ENCODE peak calls at places on chromosomes 12 and 14, in seven cellular contexts. V, W, H, F, O, B and U are unnamed samples.

GRCh38 chr14:21109377-21110260 is 8.8 kb downstream of the TMEM253 start:
- DNase-seq in V (no peak), W (no peak), H (no peak), F (no peak), O (peak), B (no peak), U (no peak)

GRCh38 chr14:79281244-79282199 is 929.8 kb downstream of the DIO2 start:
- DNase-seq in V (no peak), W (no peak), H (no peak), F (no peak), O (no peak), B (no peak), U (no peak)

GRCh38 chr14:99277534-99277933 is 5.5 kb upstream of the BCL11B start:
- DNase-seq in V (no peak), W (no peak), H (no peak), F (no peak), O (no peak), B (no peak), U (no peak)

GRCh38 chr12:6952860-6953416 is 1.8 kb downstream of the PTPN6 start:
- DNase-seq in V (no peak), W (no peak), H (no peak), F (no peak), O (no peak), B (no peak), U (no peak)

GRCh38 chr12:21526053-21526452 is at the start of gene SPX:
- DNase-seq in V (no peak), W (no peak), H (no peak), F (no peak), O (no peak), B (peak), U (no peak)

GRCh38 chr12:28034271-28034670 is 61.7 kb upstream of the PTHLH start:
- DNase-seq in V (no peak), W (no peak), H (no peak), F (no peak), O (no peak), B (no peak), U (no peak)

GRCh38 chr12:4366090-4366489 is 13.4 kb downstream of the FGF23 start:
- DNase-seq in V (no peak), W (no peak), H (no peak), F (no peak), O (no peak), B (no peak), U (no peak)

GRCh38 chr14:96424104-96424989 is 32.4 kb downstream of the AK7 start:
- DNase-seq in V (peak), W (peak), H (peak), F (no peak), O (no peak), B (peak), U (peak)

GRCh38 chr12:47075192-47076084 is 4.0 kb upstream of the PCED1B start:
- DNase-seq in V (no peak), W (no peak), H (no peak), F (no peak), O (no peak), B (no peak), U (no peak)

GRCh38 chr14:84785997-84786396 is 743.9 kb upstream of the FLRT2 start:
- DNase-seq in V (no peak), W (no peak), H (no peak), F (no peak), O (no peak), B (no peak), U (no peak)

GRCh38 chr14:64891839-64892375 is 12.2 kb upstream of the SPTB start:
- DNase-seq in V (no peak), W (peak), H (no peak), F (no peak), O (no peak), B (peak), U (no peak)

GRCh38 chr12:57772429-57773322 is at the start of gene EEF1AKMT3:
- DNase-seq in V (peak), W (peak), H (peak), F (peak), O (peak), B (peak), U (peak)

GRCh38 chr14:23861666-23862065 is 91.9 kb upstream of the DHRS4 start:
- DNase-seq in V (no peak), W (peak), H (no peak), F (no peak), O (no peak), B (no peak), U (no peak)

GRCh38 chr12:132356686-132357622 is 27.6 kb upstream of the GALNT9 start:
- DNase-seq in V (no peak), W (no peak), H (peak), F (no peak), O (peak), B (peak), U (peak)

GRCh38 chr14:91997492-91997891 is 42.4 kb downstream of the TRIP11 start:
- DNase-seq in V (no peak), W (no peak), H (no peak), F (no peak), O (no peak), B (peak), U (no peak)

GRCh38 chr14:78950654-78951053 is 780.5 kb downstream of the NRXN3 start:
- DNase-seq in V (no peak), W (no peak), H (no peak), F (no peak), O (no peak), B (no peak), U (no peak)

GRCh38 chr14:53325176-53325806 is 172.2 kb upstream of the DDHD1 start:
- DNase-seq in V (no peak), W (no peak), H (no peak), F (no peak), O (no peak), B (peak), U (no peak)

GRCh38 chr14:89000007-89000942 is 175.8 kb downstream of the TTC8 start:
- DNase-seq in V (no peak), W (peak), H (no peak), F (no peak), O (peak), B (peak), U (peak)

GRCh38 chr14:106872619-106873446 is 1346.5 kb downstream of the TMEM121 start:
- DNase-seq in V (no peak), W (peak), H (peak), F (peak), O (no peak), B (peak), U (no peak)

GRCh38 chr12:104510145-104510872 is 53.6 kb downstream of the CHST11 start:
- DNase-seq in V (no peak), W (no peak), H (no peak), F (no peak), O (no peak), B (no peak), U (no peak)

GRCh38 chr12:109461049-109461845 is 15.9 kb downstream of the KCTD10 start:
- DNase-seq in V (no peak), W (peak), H (no peak), F (no peak), O (no peak), B (peak), U (peak)

GRCh38 chr14:59277659-59278058 is 89.2 kb downstream of the DAAM1 start:
- DNase-seq in V (no peak), W (no peak), H (no peak), F (no peak), O (no peak), B (no peak), U (no peak)

GRCh38 chr14:79585845-79586244 is 625.5 kb downstream of the DIO2 start:
- DNase-seq in V (no peak), W (peak), H (no peak), F (no peak), O (no peak), B (no peak), U (no peak)

GRCh38 chr12:77131977-77132490 is 66.7 kb upstream of the E2F7 start:
- DNase-seq in V (no peak), W (no peak), H (no peak), F (no peak), O (no peak), B (no peak), U (no peak)

GRCh38 chr14:29243355-29243754 is 476.8 kb downstream of the FOXG1 start:
- DNase-seq in V (no peak), W (no peak), H (no peak), F (no peak), O (no peak), B (no peak), U (no peak)

GRCh38 chr12:45801625-45802024 is 72.1 kb downstream of the ARID2 start:
- DNase-seq in V (no peak), W (no peak), H (no peak), F (no peak), O (no peak), B (no peak), U (no peak)

GRCh38 chr14:69052181-69052601 is 73.1 kb upstream of the ACTN1 start:
- DNase-seq in V (no peak), W (no peak), H (no peak), F (no peak), O (no peak), B (no peak), U (no peak)

GRCh38 chr14:69050235-69051184 is 71.4 kb upstream of the ACTN1 start:
- DNase-seq in V (no peak), W (no peak), H (no peak), F (no peak), O (no peak), B (no peak), U (no peak)

GRCh38 chr14:69048456-69048855 is 69.4 kb upstream of the ACTN1 start:
- DNase-seq in V (no peak), W (peak), H (peak), F (no peak), O (no peak), B (no peak), U (no peak)

GRCh38 chr14:69047255-69047654 is 68.2 kb upstream of the ACTN1 start:
- DNase-seq in V (no peak), W (no peak), H (no peak), F (no peak), O (no peak), B (no peak), U (no peak)

GRCh38 chr14:69049675-69050074 is 70.6 kb upstream of the ACTN1 start:
- DNase-seq in V (no peak), W (no peak), H (no peak), F (no peak), O (peak), B (no peak), U (no peak)
- TF ChIP-seq POLR2A in V (no peak), W (no peak), H (peak), F (no peak), O (no peak), B (no peak), U (no peak)

GRCh38 chr12:8027856-8028255 is 4.7 kb upstream of the FOXJ2 start:
- DNase-seq in V (no peak), W (no peak), H (no peak), F (no peak), O (no peak), B (no peak), U (no peak)

GRCh38 chr12:8028267-8028666 is 4.2 kb upstream of the FOXJ2 start:
- DNase-seq in V (no peak), W (no peak), H (no peak), F (no peak), O (no peak), B (no peak), U (no peak)

GRCh38 chr12:8031872-8032241 is 659 bp upstream of the FOXJ2 start:
- DNase-seq in V (no peak), W (no peak), H (no peak), F (no peak), O (no peak), B (peak), U (no peak)

GRCh38 chr12:8030189-8030588 is 2.3 kb upstream of the FOXJ2 start:
- DNase-seq in V (no peak), W (no peak), H (no peak), F (no peak), O (no peak), B (no peak), U (no peak)

GRCh38 chr12:8026282-8026637 is 6.3 kb upstream of the FOXJ2 start:
- DNase-seq in V (no peak), W (peak), H (no peak), F (no peak), O (no peak), B (no peak), U (no peak)
- TF ChIP-seq POLR2A in V (no peak), W (no peak), H (peak), F (peak), O (no peak), B (peak), U (no peak)

GRCh38 chr12:52069410-52070242 is at the start of gene ATG101:
- DNase-seq in V (peak), W (peak), H (peak), F (peak), O (peak), B (peak), U (peak)

GRCh38 chr12:52063081-52063985 is 6.4 kb upstream of the ATG101 start:
- DNase-seq in V (no peak), W (peak), H (no peak), F (no peak), O (no peak), B (no peak), U (peak)

GRCh38 chr12:52067081-52067374 is 2.8 kb upstream of the ATG101 start:
- DNase-seq in V (no peak), W (no peak), H (no peak), F (no peak), O (no peak), B (no peak), U (no peak)

GRCh38 chr12:52063986-52064649 is 5.7 kb upstream of the ATG101 start:
- DNase-seq in V (no peak), W (peak), H (no peak), F (no peak), O (no peak), B (no peak), U (peak)

GRCh38 chr12:52066346-52067080 is 3.3 kb upstream of the ATG101 start:
- DNase-seq in V (no peak), W (no peak), H (no peak), F (no peak), O (no peak), B (peak), U (no peak)
- TF ChIP-seq POLR2A in V (no peak), W (no peak), H (no peak), F (no peak), O (no peak), B (no peak), U (no peak)

GRCh38 chr14:104970231-104971068 is 7.7 kb downstream of the AHNAK2 start:
- DNase-seq in V (no peak), W (no peak), H (peak), F (no peak), O (peak), B (no peak), U (peak)
- TF ChIP-seq POLR2A in V (no peak), W (no peak), H (no peak), F (no peak), O (no peak), B (no peak), U (peak)

GRCh38 chr12:42238240-42239140 is at the start of gene YAF2:
- DNase-seq in V (peak), W (peak), H (peak), F (peak), O (peak), B (peak), U (peak)

GRCh38 chr12:42237853-42238239 is 202 bp downstream of the YAF2 start:
- DNase-seq in V (peak), W (no peak), H (no peak), F (no peak), O (no peak), B (no peak), U (no peak)

GRCh38 chr12:42235426-42235825 is 2.6 kb downstream of the YAF2 start:
- DNase-seq in V (no peak), W (no peak), H (no peak), F (no peak), O (peak), B (peak), U (no peak)

GRCh38 chr12:42236017-42236416 is 2.0 kb downstream of the YAF2 start:
- DNase-seq in V (no peak), W (no peak), H (no peak), F (no peak), O (no peak), B (no peak), U (no peak)

GRCh38 chr12:42237052-42237852 is 796 bp downstream of the YAF2 start:
- DNase-seq in V (peak), W (peak), H (peak), F (peak), O (peak), B (peak), U (peak)
- TF ChIP-seq POLR2A in V (peak), W (peak), H (no peak), F (peak), O (no peak), B (peak), U (peak)

DNA sequence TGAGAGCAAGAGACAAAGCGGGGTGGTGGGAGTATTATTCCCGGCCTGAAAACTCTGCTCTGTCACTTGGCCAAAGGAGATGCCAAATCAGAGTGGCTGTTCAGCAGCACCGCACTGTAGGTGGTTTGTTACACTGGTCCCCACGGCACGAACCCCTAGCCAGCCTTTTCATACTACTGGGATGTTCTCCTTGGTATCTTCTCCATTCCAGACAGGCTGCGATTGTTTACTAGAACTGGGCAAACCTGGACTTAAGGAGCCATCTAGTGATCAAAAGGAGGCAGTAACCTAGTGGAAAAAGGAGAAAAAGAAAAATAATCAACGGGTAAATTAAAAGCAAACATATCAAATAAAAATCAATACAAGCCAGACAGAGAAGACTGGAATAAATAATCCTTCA is 58.9 kb upstream of the TMTC2 start:
- DNase-seq in V (no peak), W (no peak), H (no peak), F (no peak), O (no peak), B (peak), U (peak)
- TF ChIP-seq POLR2A in V (no peak), W (no peak), H (no peak), F (no peak), O (no peak), B (no peak), U (no peak)

DNA sequence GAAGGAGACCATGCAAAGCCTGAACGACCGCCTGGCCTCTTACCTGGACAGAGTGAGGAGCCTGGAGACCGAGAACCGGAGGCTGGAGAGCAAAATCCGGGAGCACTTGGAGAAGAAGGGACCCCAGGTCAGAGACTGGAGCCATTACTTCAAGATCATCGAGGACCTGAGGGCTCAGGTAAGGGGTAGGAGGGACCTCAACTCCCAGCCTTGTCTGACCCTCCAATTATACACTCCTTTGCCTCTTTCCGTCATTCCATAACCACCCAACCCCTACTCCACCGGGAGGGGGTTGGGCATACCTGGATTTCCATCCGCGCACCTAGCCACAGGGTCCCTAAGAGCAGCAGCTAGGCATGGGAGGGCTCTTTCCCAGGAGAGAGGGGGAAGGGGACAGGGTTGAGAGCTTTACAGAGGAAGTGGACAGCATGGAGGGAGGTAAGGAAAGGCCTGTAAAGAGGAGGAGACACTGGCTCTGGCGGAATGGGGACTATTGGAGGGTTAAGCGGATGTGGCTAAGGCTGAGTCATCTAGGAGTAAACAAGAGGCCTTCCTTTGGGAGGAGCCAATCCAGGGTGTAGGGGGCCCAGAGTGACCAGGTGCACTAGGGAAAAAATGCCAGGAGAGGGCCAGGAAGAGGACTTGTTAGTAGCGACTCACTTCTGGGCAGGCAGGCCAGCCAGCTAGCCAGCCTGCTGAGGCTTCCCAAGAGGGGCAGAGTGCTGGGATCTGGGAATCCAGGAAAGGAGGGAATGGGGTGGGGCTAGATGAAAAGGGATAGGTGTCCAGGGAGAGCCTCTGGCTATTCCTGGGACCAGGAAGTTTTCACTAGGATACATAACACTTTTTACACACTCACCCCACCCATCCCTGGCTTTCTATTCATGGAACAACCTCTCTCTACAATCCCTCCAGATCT is 754 bp downstream of the KRT18 start:
- DNase-seq in V (no peak), W (peak), H (no peak), F (no peak), O (no peak), B (peak), U (peak)
- TF ChIP-seq POLR2A in V (no peak), W (peak), H (peak), F (peak), O (no peak), B (no peak), U (no peak)

GRCh38 chr14:31420319-31421081 is at the start of gene HEATR5A:
- DNase-seq in V (peak), W (peak), H (peak), F (peak), O (peak), B (peak), U (peak)
- TF ChIP-seq POLR2A in V (peak), W (peak), H (peak), F (peak), O (no peak), B (peak), U (peak)

GRCh38 chr12:1795785-1796514 is 24.4 kb upstream of the LRTM2 start:
- DNase-seq in V (peak), W (peak), H (peak), F (peak), O (peak), B (peak), U (peak)
- TF ChIP-seq POLR2A in V (peak), W (peak), H (peak), F (peak), O (no peak), B (peak), U (peak)

DNA sequence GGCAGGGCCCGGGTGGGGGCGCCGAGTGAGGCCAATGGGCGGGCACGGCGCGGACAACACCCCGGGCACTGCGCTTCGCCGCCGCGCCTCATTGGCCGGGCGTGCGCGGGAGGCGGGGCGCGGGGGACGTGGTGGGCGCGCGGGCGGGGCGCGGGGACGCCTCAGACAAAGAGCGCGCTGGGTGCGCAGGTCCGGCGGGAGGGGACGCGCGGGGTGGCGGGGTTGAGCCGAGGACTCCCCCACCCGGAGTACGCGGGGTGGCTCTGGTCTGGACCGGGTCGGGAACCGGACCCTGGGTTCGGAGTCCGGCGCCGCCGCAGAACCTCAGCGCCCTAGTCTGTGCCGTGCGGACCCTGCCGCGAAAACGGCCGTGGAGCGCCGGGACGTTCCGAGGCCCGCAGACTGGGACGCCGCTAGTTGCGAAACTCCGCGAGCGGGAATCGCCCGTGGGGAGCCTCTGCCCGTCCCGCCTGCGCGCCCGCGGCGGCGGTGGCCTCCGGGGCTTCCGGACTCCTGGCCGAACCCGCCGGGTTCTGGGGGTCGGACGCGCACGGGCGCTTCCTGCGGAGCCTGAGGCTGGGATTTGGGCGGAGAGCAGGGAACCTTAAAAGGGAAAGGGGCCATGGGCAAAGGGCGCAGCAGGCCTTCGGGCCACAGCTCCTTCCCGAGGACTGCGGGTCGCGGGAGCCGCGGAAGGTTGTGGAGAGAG is 416 bp upstream of the SLC25A29 start:
- DNase-seq in V (peak), W (peak), H (peak), F (peak), O (peak), B (peak), U (peak)
- TF ChIP-seq POLR2A in V (peak), W (peak), H (peak), F (peak), O (no peak), B (peak), U (peak)